ENCODE peak calls at places on chromosomes 1 and 21, in ten cellular contexts. S, R, P, E, A, H, I, N, W and K are unnamed samples.

GRCh38 chr1:227938911-227939790 is 8.6 kb downstream of the WNT9A start:
- DNase-seq in I (no peak), P (peak), H (peak), A (peak), W (peak), E (peak), S (no peak), N (no peak), R (peak), K (no peak)

GRCh38 chr1:101410048-101410878 is 173.4 kb downstream of the S1PR1 start:
- DNase-seq in W (no peak), N (no peak), A (no peak), S (no peak), I (no peak), R (no peak), H (no peak), P (no peak), E (no peak), K (no peak)

GRCh38 chr1:213162338-213162737 is 111.3 kb downstream of the RPS6KC1 start:
- DNase-seq in S (no peak), N (peak), E (no peak), H (no peak), W (no peak), R (no peak), A (peak), I (no peak), P (no peak), K (no peak)

GRCh38 chr1:220153147-220153546 is 59.2 kb downstream of the IARS2 start:
- DNase-seq in P (no peak), E (no peak), H (no peak), N (no peak), W (no peak), R (no peak), S (no peak), I (no peak), A (no peak), K (no peak)

GRCh38 chr1:9249263-9249533 is 14.6 kb downstream of the H6PD start:
- DNase-seq in R (no peak), S (no peak), W (no peak), E (peak), H (no peak), A (no peak), I (no peak), P (no peak), N (no peak), K (no peak)

GRCh38 chr1:41906977-41907376 is 11.7 kb downstream of the HIVEP3 start:
- DNase-seq in R (no peak), S (no peak), H (no peak), E (no peak), A (no peak), W (no peak), N (no peak), I (no peak), P (no peak), K (no peak)

GRCh38 chr1:80375662-80376061 is 1369.1 kb upstream of the ADGRL4 start:
- DNase-seq in W (no peak), E (no peak), A (no peak), P (no peak), N (no peak), I (peak), R (no peak), H (no peak), S (no peak), K (no peak)

GRCh38 chr1:117681093-117681950 is 75.5 kb downstream of the TENT5C start:
- DNase-seq in S (no peak), N (no peak), I (no peak), A (no peak), E (no peak), P (no peak), H (no peak), W (no peak), R (no peak), K (no peak)

GRCh38 chr1:19447550-19447949 is 37.8 kb downstream of the CAPZB start:
- DNase-seq in A (no peak), R (no peak), E (no peak), H (no peak), S (no peak), W (no peak), P (no peak), I (no peak), N (no peak), K (no peak)

GRCh38 chr1:166040635-166041034 is 126.2 kb downstream of the FAM78B start:
- DNase-seq in S (no peak), H (no peak), E (no peak), R (no peak), P (no peak), I (no peak), A (no peak), W (no peak), N (no peak), K (no peak)

GRCh38 chr1:84101204-84101603 is 42.9 kb upstream of the PRKACB start:
- DNase-seq in P (no peak), N (no peak), A (no peak), I (no peak), H (no peak), R (no peak), S (no peak), E (no peak), W (no peak), K (no peak)

GRCh38 chr1:54297596-54298283 is 97.8 kb downstream of the MRPL37 start:
- DNase-seq in H (no peak), E (peak), W (no peak), A (no peak), P (peak), N (no peak), R (no peak), S (peak), I (no peak), K (no peak)

GRCh38 chr1:165497444-165498013 is 46.3 kb upstream of the LRRC52 start:
- DNase-seq in I (no peak), E (no peak), R (no peak), P (no peak), N (no peak), W (no peak), S (no peak), H (no peak), A (no peak), K (no peak)

GRCh38 chr1:22350987-22351756 is 100.5 kb upstream of the ZBTB40 start:
- DNase-seq in W (no peak), N (peak), H (peak), S (no peak), A (no peak), I (no peak), R (no peak), P (no peak), E (no peak), K (no peak)

GRCh38 chr21:42505090-42505726 is 8.4 kb upstream of the SLC37A1 start:
- DNase-seq in A (no peak), W (no peak), P (no peak), S (no peak), H (no peak), R (no peak), I (no peak), N (no peak), E (no peak), K (no peak)

GRCh38 chr1:209875510-209875909 is 47.7 kb downstream of the UTP25 start:
- DNase-seq in A (no peak), R (no peak), I (peak), S (no peak), H (no peak), P (no peak), W (no peak), N (peak), E (peak), K (no peak)

GRCh38 chr21:16942703-16943102 is 570.1 kb upstream of the CXADR start:
- DNase-seq in P (no peak), W (no peak), I (peak), E (no peak), A (no peak), S (no peak), N (peak), H (peak), R (no peak), K (no peak)

GRCh38 chr1:211738709-211739301 is 63.4 kb upstream of the NEK2 start:
- DNase-seq in H (no peak), I (no peak), P (no peak), R (no peak), N (no peak), S (no peak), A (no peak), E (no peak), W (no peak), K (no peak)

GRCh38 chr1:87111659-87112339 is 197.4 kb downstream of the HS2ST1 start:
- DNase-seq in I (no peak), H (no peak), P (no peak), N (no peak), A (no peak), R (no peak), E (no peak), S (no peak), W (no peak), K (no peak)

GRCh38 chr1:175866776-175867175 is 123.4 kb upstream of the TNR start:
- DNase-seq in P (no peak), R (no peak), S (no peak), I (no peak), E (no peak), H (no peak), W (no peak), A (no peak), N (no peak), K (no peak)

GRCh38 chr1:234778215-234779159 is 168.5 kb upstream of the IRF2BP2 start:
- DNase-seq in P (no peak), A (no peak), S (no peak), N (no peak), W (no peak), E (no peak), H (peak), R (peak), I (no peak), K (no peak)

GRCh38 chr1:207579436-207579799 is 65.5 kb upstream of the CR1L start:
- DNase-seq in S (peak), W (peak), R (no peak), E (peak), I (peak), N (peak), P (peak), H (peak), A (no peak), K (no peak)

GRCh38 chr1:210850556-210850955 is 283.4 kb downstream of the KCNH1 start:
- DNase-seq in W (no peak), E (no peak), A (no peak), S (peak), H (no peak), N (no peak), I (no peak), R (no peak), P (no peak), K (no peak)

GRCh38 chr21:33976082-33976979 is 60.7 kb upstream of the ATP5PO start:
- DNase-seq in R (no peak), I (peak), S (no peak), P (peak), H (peak), A (peak), N (peak), E (no peak), W (peak), K (no peak)

GRCh38 chr1:41499591-41499990 is 15.1 kb upstream of the EDN2 start:
- DNase-seq in N (no peak), A (no peak), I (no peak), R (no peak), W (no peak), E (peak), P (no peak), S (no peak), H (no peak), K (no peak)

GRCh38 chr1:18934205-18935000 is 22.1 kb downstream of the IFFO2 start:
- DNase-seq in I (no peak), E (no peak), A (no peak), W (no peak), P (no peak), N (no peak), S (no peak), H (no peak), R (no peak), K (no peak)

GRCh38 chr1:49333946-49334345 is 557.3 kb upstream of the BEND5 start:
- DNase-seq in R (no peak), H (no peak), A (no peak), E (no peak), P (no peak), N (no peak), W (no peak), I (no peak), S (no peak), K (no peak)

GRCh38 chr1:202164271-202165037 is 4.1 kb upstream of the PTPN7 start:
- DNase-seq in N (no peak), R (no peak), P (peak), I (no peak), H (no peak), E (no peak), A (no peak), S (peak), W (peak), K (no peak)

GRCh38 chr1:61186753-61187152 is 104.4 kb downstream of the NFIA start:
- DNase-seq in A (no peak), H (no peak), S (no peak), I (no peak), N (peak), R (no peak), E (no peak), P (no peak), W (no peak), K (no peak)

GRCh38 chr1:43651188-43651587 is 1.2 kb downstream of the KDM4A start:
- DNase-seq in E (no peak), I (no peak), R (no peak), N (no peak), H (no peak), W (no peak), P (no peak), A (no peak), S (no peak), K (no peak)

GRCh38 chr1:51280321-51281096 is 44.4 kb downstream of the RNF11 start:
- DNase-seq in P (no peak), W (no peak), E (no peak), N (no peak), R (peak), S (no peak), I (no peak), H (no peak), A (no peak), K (peak)

GRCh38 chr1:28150125-28150780 is 26.2 kb downstream of the PTAFR start:
- DNase-seq in R (no peak), E (no peak), P (no peak), I (no peak), W (no peak), S (no peak), A (no peak), N (no peak), H (no peak), K (no peak)

GRCh38 chr1:11746092-11746491 is 10.2 kb downstream of the AGTRAP start:
- DNase-seq in A (no peak), R (no peak), W (no peak), H (no peak), E (peak), N (peak), P (no peak), S (no peak), I (no peak), K (no peak)

GRCh38 chr1:27863552-27863943 is 8.8 kb upstream of the THEMIS2 start:
- DNase-seq in P (no peak), H (no peak), R (peak), I (no peak), W (no peak), N (peak), A (no peak), E (no peak), S (no peak), K (no peak)

GRCh38 chr1:169103443-169103842 is 3.0 kb upstream of the ATP1B1 start:
- DNase-seq in N (no peak), H (no peak), I (no peak), S (no peak), P (peak), A (no peak), R (no peak), E (peak), W (peak), K (no peak)

GRCh38 chr1:201468844-201469644 is at the start of gene PHLDA3:
- DNase-seq in I (peak), S (peak), R (peak), N (peak), E (peak), A (peak), P (peak), W (peak), H (peak), K (peak)

GRCh38 chr1:203548917-203549708 is 55.2 kb downstream of the OPTC start:
- DNase-seq in N (no peak), I (no peak), P (no peak), R (no peak), E (no peak), S (no peak), H (no peak), W (no peak), A (no peak), K (no peak)

GRCh38 chr1:78178816-78179215 is 133.1 kb downstream of the GIPC2 start:
- DNase-seq in S (no peak), R (no peak), I (no peak), W (no peak), E (no peak), N (no peak), P (no peak), H (no peak), A (no peak), K (no peak)

GRCh38 chr1:63414691-63415090 is 47.3 kb downstream of the ALG6 start:
- DNase-seq in N (no peak), W (no peak), I (no peak), S (no peak), H (no peak), E (no peak), A (no peak), R (no peak), P (no peak), K (no peak)

DNA sequence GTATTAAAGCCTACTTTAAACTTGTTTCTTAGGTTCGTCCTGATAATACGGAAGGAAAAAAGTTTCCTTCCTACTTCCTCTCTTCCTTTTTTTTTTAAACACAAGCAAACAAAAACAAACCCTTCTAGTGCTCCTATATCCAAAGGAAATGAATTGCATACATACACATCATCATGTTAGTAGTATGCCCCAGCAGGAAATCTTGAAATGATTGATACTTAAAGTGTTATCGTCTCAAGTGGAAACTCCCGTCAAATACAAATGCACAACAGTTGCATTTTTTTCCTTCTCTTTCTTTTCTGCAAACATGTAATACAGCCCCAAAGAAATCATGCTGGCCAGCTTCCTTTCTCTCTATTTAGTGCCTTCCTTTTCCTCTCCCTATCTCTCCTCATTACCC is 336.8 kb upstream of the ADGRL2 start:
- DNase-seq in I (no peak), W (no peak), N (no peak), E (no peak), H (no peak), S (no peak), P (no peak), R (no peak), A (no peak), K (no peak)
- H3K27ac ChIP-seq in I (no peak), W (no peak), N (no peak), E (no peak), H (no peak), S (no peak), P (no peak), R (no peak), A (no peak), K (no peak)

GRCh38 chr1:216566809-216567208 is 143.6 kb upstream of the USH2A start:
- DNase-seq in I (peak), W (no peak), E (no peak), A (no peak), P (no peak), N (peak), S (no peak), H (no peak), R (no peak), K (no peak)
- TF ChIP-seq POLR2A in I (no peak), W (no peak), E (no peak), A (no peak), P (no peak), N (no peak), S (no peak), H (no peak), R (no peak), K (no peak)

DNA sequence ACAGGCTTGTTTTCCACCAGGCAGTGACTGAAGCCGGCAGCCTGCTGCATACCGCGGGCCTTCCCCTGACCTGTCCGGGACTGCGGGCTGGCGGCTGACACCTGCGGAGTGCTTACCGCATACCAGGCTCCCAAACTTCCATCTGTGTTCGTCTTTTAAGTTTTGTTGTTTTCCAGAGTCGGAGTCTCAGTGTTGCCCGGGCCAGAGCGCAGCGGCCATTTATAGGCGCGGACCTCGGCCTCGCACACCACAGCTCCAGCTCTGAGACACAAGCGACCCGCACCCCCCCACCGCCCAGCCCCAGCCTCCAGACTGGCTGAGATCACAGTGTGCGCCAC is 1.4 kb upstream of the ADARB1 start:
- DNase-seq in I (no peak), W (no peak), P (no peak), N (no peak), S (no peak), E (peak), H (no peak), R (no peak), A (no peak), K (peak)
- H3K27ac ChIP-seq in I (no peak), W (no peak), P (no peak), N (no peak), S (no peak), E (no peak), H (no peak), R (no peak), A (no peak), K (peak)

GRCh38 chr1:154182342-154183044 is 9.4 kb downstream of the TPM3 start:
- DNase-seq in H (peak), I (peak), P (peak), S (peak), E (peak), N (peak), W (peak), A (peak), R (peak), K (no peak)
- TF ChIP-seq POLR2A in H (peak), I (no peak), P (no peak), S (no peak), E (no peak), N (peak), W (peak), A (no peak), R (peak), K (no peak)

GRCh38 chr1:6502000-6502891 is 10.8 kb upstream of the PLEKHG5 start:
- DNase-seq in E (no peak), A (peak), N (peak), W (peak), H (no peak), I (no peak), R (peak), S (peak), P (no peak), K (no peak)
- H3K27ac ChIP-seq in E (no peak), A (no peak), N (peak), W (no peak), H (no peak), I (no peak), R (no peak), S (peak), P (no peak), K (no peak)